ENCODE peak calls at places on chromosomes 3 and 15, in ten cellular contexts. P is NCI-H510A treated with DMSO at 0.1 percent for 48 hours; W is activated gamma-delta T cell treated with Interleukin-2 at 50 U/mL for 16 hours; E is iPS-NIHi11; O is CD8-positive, alpha-beta memory T cell; Q is activated T-helper 9 cell treated with anti-CD3 and anti-CD28 coated beads, Interleukin-2, amount 50 U/mL, for 16 hours; R is fibroblast of the conjunctiva; I is stimulated activated CD4-positive, alpha-beta T cell treated with anti-CD3 and anti-CD28 coated beads, Interleukin-1b, Interleukin-23, amount 100 ng/mL, for 1 hour; D is KG1; B is natural killer cell. K is an unnamed sample.

GRCh38 chr3:167814441-167814951 is 79.0 kb downstream of the SERPINI1 start:
- DNase-seq in P (no peak), W (no peak), E (no peak), O (no peak), Q (no peak), R (peak), I (no peak), D (no peak), B (no peak), K (no peak)

GRCh38 chr3:197891-198491 is 1.4 kb downstream of the CHL1 start:
- DNase-seq in P (no peak), W (no peak), E (no peak), O (no peak), Q (no peak), R (no peak), I (no peak), D (no peak), B (no peak), K (no peak)

GRCh38 chr15:73344051-73344450 is 24.7 kb downstream of the HCN4 start:
- DNase-seq in P (no peak), W (no peak), E (no peak), O (no peak), Q (no peak), R (no peak), I (no peak), D (no peak), B (no peak), K (no peak)

GRCh38 chr3:32147509-32147908 is 41.1 kb downstream of the GPD1L start:
- DNase-seq in P (no peak), W (no peak), E (no peak), O (no peak), Q (no peak), R (no peak), I (no peak), D (no peak), B (no peak), K (no peak)

GRCh38 chr3:43378066-43378935 is 92.0 kb downstream of the SNRK start:
- DNase-seq in P (no peak), W (peak), E (peak), O (peak), Q (peak), R (no peak), I (peak), D (peak), B (peak), K (peak)

GRCh38 chr3:103712320-103713008 is 1277.6 kb downstream of the ZPLD1 start:
- DNase-seq in P (no peak), W (no peak), E (no peak), O (no peak), Q (no peak), R (no peak), I (no peak), D (no peak), B (no peak), K (no peak)

GRCh38 chr15:91348812-91349500 is 248.9 kb downstream of the SV2B start:
- DNase-seq in P (no peak), W (peak), E (no peak), O (peak), Q (no peak), R (no peak), I (no peak), D (peak), B (peak), K (no peak)

GRCh38 chr3:169133178-169134161 is 530.0 kb downstream of the MECOM start:
- DNase-seq in P (peak), W (no peak), E (no peak), O (no peak), Q (no peak), R (no peak), I (no peak), D (no peak), B (no peak), K (no peak)

GRCh38 chr15:81256916-81257315 is 60.2 kb downstream of the IL16 start:
- DNase-seq in P (peak), W (no peak), E (no peak), O (no peak), Q (no peak), R (peak), I (no peak), D (no peak), B (no peak), K (no peak)

GRCh38 chr3:147120029-147120428 is 286.3 kb downstream of the ZIC4 start:
- DNase-seq in P (peak), W (no peak), E (peak), O (no peak), Q (no peak), R (peak), I (no peak), D (no peak), B (no peak), K (no peak)

GRCh38 chr15:40747685-40748631 is 7.1 kb downstream of the RMDN3 start:
- DNase-seq in P (no peak), W (no peak), E (no peak), O (no peak), Q (no peak), R (no peak), I (no peak), D (no peak), B (no peak), K (no peak)

GRCh38 chr15:92883643-92884458 is 16.3 kb upstream of the CHD2 start:
- DNase-seq in P (peak), W (peak), E (no peak), O (peak), Q (no peak), R (no peak), I (no peak), D (no peak), B (no peak), K (peak)

GRCh38 chr3:66483006-66483928 is 17.6 kb downstream of the LRIG1 start:
- DNase-seq in P (no peak), W (no peak), E (no peak), O (peak), Q (no peak), R (peak), I (no peak), D (no peak), B (no peak), K (no peak)

GRCh38 chr3:79490165-79491028 is 277.4 kb downstream of the ROBO1 start:
- DNase-seq in P (no peak), W (no peak), E (no peak), O (no peak), Q (no peak), R (peak), I (no peak), D (no peak), B (no peak), K (no peak)

GRCh38 chr3:87350367-87351199 is 74.2 kb upstream of the POU1F1 start:
- DNase-seq in P (peak), W (peak), E (peak), O (peak), Q (no peak), R (peak), I (no peak), D (peak), B (no peak), K (no peak)

GRCh38 chr15:69389426-69389825 is 24.7 kb upstream of the KIF23 start:
- DNase-seq in P (no peak), W (no peak), E (no peak), O (no peak), Q (no peak), R (no peak), I (no peak), D (no peak), B (no peak), K (no peak)

GRCh38 chr3:13628841-13629551 is 80.1 kb downstream of the FBLN2 start:
- DNase-seq in P (no peak), W (no peak), E (no peak), O (no peak), Q (no peak), R (no peak), I (no peak), D (no peak), B (no peak), K (no peak)

GRCh38 chr3:117400303-117400702 is 690.7 kb downstream of the TUSC7 start:
- DNase-seq in P (no peak), W (no peak), E (no peak), O (no peak), Q (no peak), R (no peak), I (no peak), D (no peak), B (no peak), K (no peak)

GRCh38 chr3:23202203-23202920 is 765 bp upstream of the UBE2E2 start:
- DNase-seq in P (no peak), W (no peak), E (no peak), O (no peak), Q (peak), R (no peak), I (no peak), D (no peak), B (no peak), K (no peak)

GRCh38 chr3:46954178-46954577 is 22.4 kb downstream of the CCDC12 start:
- DNase-seq in P (no peak), W (no peak), E (no peak), O (no peak), Q (no peak), R (no peak), I (no peak), D (no peak), B (no peak), K (no peak)

GRCh38 chr15:75200765-75201608 is 695 bp upstream of the C15orf39 start:
- DNase-seq in P (peak), W (peak), E (peak), O (no peak), Q (peak), R (no peak), I (no peak), D (peak), B (no peak), K (peak)

GRCh38 chr15:64356443-64357040 is 569 bp upstream of the CSNK1G1 start:
- DNase-seq in P (peak), W (no peak), E (no peak), O (no peak), Q (no peak), R (peak), I (no peak), D (no peak), B (no peak), K (no peak)

GRCh38 chr15:71612066-71612715 is 198.2 kb upstream of the NR2E3 start:
- DNase-seq in P (no peak), W (no peak), E (no peak), O (no peak), Q (no peak), R (no peak), I (no peak), D (no peak), B (no peak), K (no peak)

K was measured in T-cell.